ENCODE peak calls at places on chromosomes 6 and 20, in five cellular contexts. K, Q, T, P and V are unnamed samples.

GRCh38 chr6:36947570-36948351 is 6.8 kb upstream of the PI16 start:
- DNase-seq in K (no peak), Q (no peak), T (peak), P (no peak), V (peak)

GRCh38 chr6:138785980-138786379 is 9.9 kb upstream of the ECT2L start:
- DNase-seq in K (no peak), Q (no peak), T (no peak), P (no peak), V (no peak)

GRCh38 chr6:137715589-137716045 is 151.4 kb upstream of the TNFAIP3 start:
- DNase-seq in K (no peak), Q (no peak), T (no peak), P (no peak), V (no peak)

GRCh38 chr6:163083141-163083540 is 331.4 kb upstream of the QKI start:
- DNase-seq in K (no peak), Q (no peak), T (no peak), P (no peak), V (no peak)

GRCh38 chr20:8855315-8855714 is 213.6 kb upstream of the PLCB4 start:
- DNase-seq in K (no peak), Q (no peak), T (no peak), P (no peak), V (no peak)

GRCh38 chr6:108080010-108080780 is 5.7 kb upstream of the OSTM1 start:
- DNase-seq in K (no peak), Q (peak), T (no peak), P (no peak), V (peak)

GRCh38 chr6:154593122-154593521 is 82.6 kb upstream of the CNKSR3 start:
- DNase-seq in K (peak), Q (no peak), T (no peak), P (no peak), V (no peak)

GRCh38 chr20:54565255-54565654 is 89.9 kb downstream of the DOK5 start:
- DNase-seq in K (no peak), Q (no peak), T (no peak), P (no peak), V (no peak)

GRCh38 chr6:7267521-7268091 is 45.4 kb downstream of the SSR1 start:
- DNase-seq in K (peak), Q (no peak), T (peak), P (no peak), V (no peak)

GRCh38 chr6:162964703-162965140 is 236.9 kb downstream of the PACRG start:
- DNase-seq in K (no peak), Q (no peak), T (peak), P (no peak), V (no peak)

GRCh38 chr20:57221916-57222630 is 44.4 kb downstream of the BMP7 start:
- DNase-seq in K (no peak), Q (no peak), T (no peak), P (no peak), V (no peak)

GRCh38 chr20:50724851-50725721 is 6.3 kb upstream of the PARD6B start:
- DNase-seq in K (peak), Q (no peak), T (peak), P (no peak), V (peak)

GRCh38 chr6:139927236-139927635 is 552.8 kb upstream of the CITED2 start:
- DNase-seq in K (no peak), Q (no peak), T (no peak), P (no peak), V (no peak)

GRCh38 chr6:144460224-144461095 is 175.3 kb downstream of the UTRN start:
- DNase-seq in K (peak), Q (no peak), T (no peak), P (peak), V (no peak)

GRCh38 chr6:31729979-31730630 is 1.0 kb upstream of the DDAH2 start:
- DNase-seq in K (peak), Q (peak), T (peak), P (no peak), V (peak)

GRCh38 chr20:38755324-38755910 is 7.2 kb downstream of the ACTR5 start:
- DNase-seq in K (no peak), Q (no peak), T (no peak), P (no peak), V (no peak)

GRCh38 chr20:55386686-55387085 is 618.6 kb downstream of the CBLN4 start:
- DNase-seq in K (no peak), Q (no peak), T (no peak), P (no peak), V (no peak)

GRCh38 chr20:37475258-37475657 is 45.8 kb upstream of the NNAT start:
- DNase-seq in K (no peak), Q (no peak), T (no peak), P (no peak), V (no peak)

GRCh38 chr6:110777636-110778035 is 37.6 kb downstream of the CDK19 start:
- DNase-seq in K (no peak), Q (no peak), T (no peak), P (no peak), V (no peak)

GRCh38 chr6:71496018-71496800 is 207.6 kb downstream of the OGFRL1 start:
- DNase-seq in K (no peak), Q (no peak), T (no peak), P (peak), V (no peak)

GRCh38 chr20:49450281-49450707 is 32.2 kb downstream of the KCNB1 start:
- DNase-seq in K (no peak), Q (no peak), T (no peak), P (no peak), V (peak)

GRCh38 chr6:786946-787763 is 94.2 kb upstream of the EXOC2 start:
- DNase-seq in K (peak), Q (no peak), T (peak), P (no peak), V (peak)

GRCh38 chr6:160163912-160164311 is 42.3 kb downstream of the SLC22A1 start:
- DNase-seq in K (no peak), Q (no peak), T (no peak), P (no peak), V (no peak)

GRCh38 chr6:134175532-134176282 is 123.3 kb upstream of the SLC2A12 start:
- DNase-seq in K (peak), Q (no peak), T (peak), P (no peak), V (peak)

GRCh38 chr6:47729019-47729418 is 30.6 kb downstream of the ADGRF4 start:
- DNase-seq in K (no peak), Q (no peak), T (no peak), P (no peak), V (no peak)

GRCh38 chr6:143803769-143804540 is 39.2 kb upstream of the LTV1 start:
- DNase-seq in K (no peak), Q (no peak), T (no peak), P (no peak), V (no peak)

GRCh38 chr20:17664025-17664638 is 17.9 kb downstream of the RRBP1 start:
- DNase-seq in K (no peak), Q (no peak), T (no peak), P (no peak), V (no peak)

GRCh38 chr6:129446272-129446851 is 263.6 kb downstream of the ARHGAP18 start:
- DNase-seq in K (no peak), Q (no peak), T (no peak), P (no peak), V (no peak)

GRCh38 chr6:30681696-30682180 is 4.7 kb downstream of the PPP1R18 start:
- DNase-seq in K (no peak), Q (no peak), T (no peak), P (no peak), V (no peak)

GRCh38 chr20:59020938-59021551 is 1.8 kb downstream of the TUBB1 start:
- DNase-seq in K (no peak), Q (no peak), T (no peak), P (no peak), V (no peak)

GRCh38 chr20:12049125-12049524 is 131.4 kb downstream of the BTBD3 start:
- DNase-seq in K (no peak), Q (no peak), T (no peak), P (no peak), V (no peak)

GRCh38 chr6:139540276-139540675 is 165.8 kb upstream of the CITED2 start:
- DNase-seq in K (no peak), Q (no peak), T (no peak), P (peak), V (no peak)

GRCh38 chr6:87100216-87100615 is 5.3 kb upstream of the CGA start:
- DNase-seq in K (no peak), Q (no peak), T (no peak), P (no peak), V (no peak)

GRCh38 chr6:33787336-33787953 is 1.5 kb downstream of the LEMD2 start:
- DNase-seq in K (no peak), Q (no peak), T (no peak), P (no peak), V (no peak)

GRCh38 chr6:108417027-108417426 is 122.2 kb downstream of the AFG1L start:
- DNase-seq in K (no peak), Q (no peak), T (no peak), P (no peak), V (no peak)

DNA sequence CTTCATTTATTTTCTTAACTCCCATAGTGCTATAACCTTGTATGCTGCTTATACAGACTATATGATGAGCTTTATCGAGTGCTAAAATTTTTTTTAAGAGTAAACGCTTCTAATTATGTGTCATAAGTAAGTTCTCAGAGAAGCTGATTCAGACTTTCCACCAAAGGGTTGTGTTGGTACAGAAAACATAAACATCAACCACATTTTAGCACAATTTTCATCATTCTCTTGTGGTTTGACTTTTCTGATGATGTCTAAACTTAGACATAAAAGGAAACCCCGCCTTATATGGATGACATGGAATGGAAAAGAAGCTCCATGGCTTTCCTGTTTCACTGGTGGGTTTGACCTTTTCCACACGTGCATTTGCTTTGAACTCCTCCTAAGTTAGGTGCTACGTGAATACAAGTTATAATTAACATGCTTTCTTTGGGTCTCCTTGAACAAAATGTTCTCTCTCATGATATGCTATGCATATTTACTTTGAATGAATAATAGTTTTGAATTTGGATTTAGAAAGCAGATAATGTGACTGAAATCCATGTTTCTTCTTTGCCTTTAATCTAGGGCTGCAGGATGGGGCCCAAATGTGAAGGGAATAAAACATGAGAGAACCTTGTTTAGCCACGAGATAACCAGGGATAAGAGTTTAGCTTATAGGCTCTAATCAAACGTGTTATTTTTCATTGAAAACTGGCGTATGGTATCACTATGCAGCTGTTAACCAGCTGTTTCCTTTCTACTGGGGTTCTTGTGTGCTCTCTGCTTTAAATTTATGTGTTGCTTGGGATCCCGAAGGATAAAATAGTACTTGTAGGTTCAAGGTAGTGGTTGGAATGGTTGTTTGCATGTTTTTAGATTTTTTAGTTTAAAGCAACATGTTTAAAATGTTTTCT is 127.1 kb upstream of the AHI1 start:
- DNase-seq in K (no peak), Q (no peak), T (no peak), P (no peak), V (no peak)
- TF ChIP-seq ATF3 in K (no peak), Q (no peak), T (no peak), P (no peak), V (no peak)

GRCh38 chr20:31835977-31836852 is 9.2 kb downstream of the FOXS1 start:
- DNase-seq in K (peak), Q (no peak), T (peak), P (peak), V (no peak)

GRCh38 chr20:31838646-31839292 is 6.6 kb downstream of the FOXS1 start:
- DNase-seq in K (no peak), Q (no peak), T (no peak), P (no peak), V (no peak)

GRCh38 chr20:31839782-31840487 is 5.5 kb downstream of the FOXS1 start:
- DNase-seq in K (no peak), Q (no peak), T (no peak), P (no peak), V (no peak)

GRCh38 chr20:31836853-31837608 is 8.4 kb downstream of the FOXS1 start:
- DNase-seq in K (no peak), Q (no peak), T (no peak), P (no peak), V (no peak)

GRCh38 chr20:31837896-31838397 is 7.5 kb downstream of the FOXS1 start:
- DNase-seq in K (no peak), Q (no peak), T (no peak), P (no peak), V (no peak)
- TF ChIP-seq ATF3 in K (no peak), Q (no peak), T (no peak), P (no peak), V (no peak)

GRCh38 chr6:149337330-149337729 is 19.8 kb downstream of the TAB2 start:
- DNase-seq in K (no peak), Q (no peak), T (no peak), P (no peak), V (no peak)

GRCh38 chr6:149334682-149335160 is 17.2 kb downstream of the TAB2 start:
- DNase-seq in K (no peak), Q (no peak), T (peak), P (no peak), V (no peak)

GRCh38 chr6:149334201-149334600 is 16.7 kb downstream of the TAB2 start:
- DNase-seq in K (no peak), Q (no peak), T (no peak), P (no peak), V (no peak)

GRCh38 chr6:149336529-149336928 is 19.0 kb downstream of the TAB2 start:
- DNase-seq in K (no peak), Q (no peak), T (no peak), P (no peak), V (no peak)

DNA sequence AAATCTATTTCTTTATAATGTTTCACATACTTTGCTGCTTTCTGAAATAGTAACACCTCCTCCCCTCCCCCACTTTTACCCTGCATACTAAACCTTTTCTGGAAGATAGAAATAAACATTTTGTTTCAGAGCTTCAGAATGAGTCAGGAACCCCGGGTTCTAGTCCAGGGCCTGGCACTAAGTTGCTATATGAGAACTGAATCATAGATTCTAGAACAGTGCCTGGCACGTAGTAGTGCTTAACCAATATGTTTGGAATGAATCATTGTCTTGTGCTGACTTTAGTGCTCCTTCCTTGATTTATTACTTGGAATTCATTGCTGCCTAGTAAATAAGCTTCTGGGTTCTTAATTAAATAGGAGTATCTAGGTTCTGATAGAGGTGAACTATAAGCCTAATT is 18.4 kb downstream of the TAB2 start:
- DNase-seq in K (no peak), Q (no peak), T (peak), P (no peak), V (no peak)
- TF ChIP-seq ATF3 in K (no peak), Q (no peak), T (no peak), P (no peak), V (no peak)

GRCh38 chr20:32387262-32387661 is 29.1 kb downstream of the ASXL1 start:
- DNase-seq in K (no peak), Q (no peak), T (no peak), P (no peak), V (no peak)
- TF ChIP-seq ATF3 in K (no peak), Q (no peak), T (no peak), P (no peak), V (no peak)

GRCh38 chr6:135212935-135213334 is 31.8 kb downstream of the MYB start:
- DNase-seq in K (no peak), Q (no peak), T (no peak), P (no peak), V (no peak)

GRCh38 chr6:135212020-135212806 is 31.1 kb downstream of the MYB start:
- DNase-seq in K (no peak), Q (no peak), T (no peak), P (no peak), V (no peak)

GRCh38 chr6:135210632-135211305 is 29.7 kb downstream of the MYB start:
- DNase-seq in K (no peak), Q (no peak), T (no peak), P (no peak), V (no peak)

GRCh38 chr6:135211306-135211702 is 30.2 kb downstream of the MYB start:
- DNase-seq in K (no peak), Q (no peak), T (no peak), P (no peak), V (no peak)

DNA sequence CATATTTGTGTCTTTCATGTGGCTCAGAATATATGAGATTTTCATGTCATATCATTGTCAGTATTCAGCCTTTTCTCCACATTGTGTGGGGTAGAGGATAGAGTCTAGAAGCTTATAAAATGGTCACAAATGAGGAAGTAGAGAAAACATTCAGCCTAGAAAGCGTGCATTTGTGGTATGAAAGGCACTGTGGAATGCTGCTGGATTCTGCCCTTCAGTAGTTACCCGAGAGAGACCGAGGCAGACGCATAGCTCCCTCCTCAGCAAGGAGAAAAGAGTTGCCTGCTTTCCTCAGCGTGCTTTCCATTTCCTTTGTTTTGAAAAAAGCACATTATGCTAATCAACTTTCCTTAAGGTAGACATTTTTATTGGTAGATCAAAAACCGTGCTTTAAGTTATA is 28.7 kb downstream of the MYB start:
- DNase-seq in K (no peak), Q (no peak), T (no peak), P (no peak), V (no peak)
- TF ChIP-seq ATF3 in K (no peak), Q (no peak), T (no peak), P (no peak), V (no peak)

GRCh38 chr6:11538049-11538798 is 675 bp downstream of the TMEM170B start:
- DNase-seq in K (no peak), Q (no peak), T (no peak), P (no peak), V (peak)
- TF ChIP-seq ATF3 in K (no peak), Q (no peak), T (no peak), P (no peak), V (no peak)

GRCh38 chr20:1266167-1266973 is at the start of gene SNPH:
- DNase-seq in K (no peak), Q (peak), T (peak), P (no peak), V (peak)

GRCh38 chr20:1265226-1265915 is 723 bp upstream of the SNPH start:
- DNase-seq in K (no peak), Q (no peak), T (no peak), P (no peak), V (no peak)

GRCh38 chr20:1264727-1265126 is 1.4 kb upstream of the SNPH start:
- DNase-seq in K (no peak), Q (no peak), T (no peak), P (no peak), V (no peak)

GRCh38 chr20:1265916-1266166 is 253 bp upstream of the SNPH start:
- DNase-seq in K (no peak), Q (no peak), T (no peak), P (no peak), V (no peak)

GRCh38 chr20:1263853-1264252 is 2.2 kb upstream of the SNPH start:
- DNase-seq in K (no peak), Q (no peak), T (no peak), P (no peak), V (no peak)
- TF ChIP-seq ATF3 in K (no peak), Q (no peak), T (no peak), P (no peak), V (no peak)

GRCh38 chr6:4342407-4343137 is 207.2 kb upstream of the ECI2 start:
- DNase-seq in K (no peak), Q (no peak), T (no peak), P (no peak), V (no peak)
- TF ChIP-seq ATF3 in K (no peak), Q (no peak), T (no peak), P (no peak), V (no peak)

GRCh38 chr20:2800590-2801458 is at the start of gene CPXM1:
- DNase-seq in K (peak), Q (no peak), T (no peak), P (no peak), V (peak)

GRCh38 chr20:2799271-2799670 is 1.2 kb downstream of the CPXM1 start:
- DNase-seq in K (no peak), Q (no peak), T (no peak), P (no peak), V (no peak)

GRCh38 chr20:2801459-2801728 is 967 bp upstream of the CPXM1 start:
- DNase-seq in K (no peak), Q (no peak), T (no peak), P (no peak), V (no peak)

GRCh38 chr20:2798814-2799213 is 1.6 kb downstream of the CPXM1 start:
- DNase-seq in K (no peak), Q (no peak), T (no peak), P (no peak), V (no peak)

GRCh38 chr20:2799688-2800589 is 488 bp downstream of the CPXM1 start:
- DNase-seq in K (no peak), Q (no peak), T (no peak), P (no peak), V (peak)
- TF ChIP-seq ATF3 in K (no peak), Q (no peak), T (no peak), P (no peak), V (no peak)

DNA sequence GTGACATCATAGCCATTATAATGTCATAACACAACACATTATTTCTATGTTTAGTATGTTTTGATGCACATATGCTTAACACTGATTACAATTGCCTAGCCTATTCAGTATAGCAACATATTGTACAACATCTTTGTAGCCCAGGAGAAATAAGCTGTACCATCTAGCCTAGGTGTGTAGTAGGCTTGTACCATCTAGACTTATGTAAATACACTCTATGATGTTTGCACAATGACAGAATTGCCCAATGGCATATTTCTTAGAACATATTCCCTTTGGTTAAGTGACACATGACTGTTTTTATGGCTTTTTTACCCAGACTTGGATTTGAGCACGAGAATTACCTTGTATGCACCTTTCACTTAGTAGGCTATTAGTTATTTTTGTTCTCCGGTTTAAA is 64.5 kb upstream of the HIVEP1 start:
- DNase-seq in K (no peak), Q (no peak), T (no peak), P (no peak), V (no peak)
- TF ChIP-seq ATF3 in K (no peak), Q (no peak), T (no peak), P (no peak), V (no peak)